ENCODE peak calls at places on chromosome 18, in eight cellular contexts. One of them, this sample, is unnamed.

GRCh38 chr18:49206717-49207116 is 253.7 kb downstream of the DYM start:
- DNase-seq in prostate gland: no peak
- DNase-seq in HCT116: no peak
- DNase-seq in K562: no peak
- DNase-seq in transverse colon: no peak
- DNase-seq in GM12878: no peak
- DNase-seq in GM23338: no peak
- DNase-seq in sigmoid colon: no peak
- DNase-seq in this sample: no peak

GRCh38 chr18:49025767-49026500 is 75.2 kb upstream of the SMAD7 start:
- DNase-seq in prostate gland: no peak
- DNase-seq in HCT116: no peak
- DNase-seq in K562: no peak
- DNase-seq in transverse colon: no peak
- DNase-seq in GM12878: no peak
- DNase-seq in GM23338: no peak
- DNase-seq in sigmoid colon: no peak
- DNase-seq in this sample: no peak

GRCh38 chr18:79523221-79523737 is 127.5 kb downstream of the NFATC1 start:
- DNase-seq in prostate gland: no peak
- DNase-seq in HCT116: no peak
- DNase-seq in K562: no peak
- DNase-seq in transverse colon: no peak
- DNase-seq in GM12878: no peak
- DNase-seq in GM23338: no peak
- DNase-seq in sigmoid colon: no peak
- DNase-seq in this sample: no peak

GRCh38 chr18:76484749-76485387 is 10.2 kb downstream of the ZNF516 start:
- DNase-seq in prostate gland: no peak
- DNase-seq in HCT116: no peak
- DNase-seq in K562: no peak
- DNase-seq in transverse colon: no peak
- DNase-seq in GM12878: no peak
- DNase-seq in GM23338: no peak
- DNase-seq in sigmoid colon: no peak
- DNase-seq in this sample: no peak

GRCh38 chr18:67410671-67411070 is 105.8 kb downstream of the DSEL start:
- DNase-seq in prostate gland: no peak
- DNase-seq in HCT116: no peak
- DNase-seq in K562: no peak
- DNase-seq in transverse colon: no peak
- DNase-seq in GM12878: no peak
- DNase-seq in GM23338: no peak
- DNase-seq in sigmoid colon: no peak
- DNase-seq in this sample: no peak

GRCh38 chr18:13159579-13159978 is 59.0 kb upstream of the LDLRAD4 start:
- DNase-seq in prostate gland: no peak
- DNase-seq in HCT116: peak
- DNase-seq in K562: peak
- DNase-seq in transverse colon: no peak
- DNase-seq in GM12878: no peak
- DNase-seq in GM23338: peak
- DNase-seq in sigmoid colon: no peak
- DNase-seq in this sample: no peak

GRCh38 chr18:30177056-30177455 is 865.5 kb downstream of the DSC3 start:
- DNase-seq in prostate gland: no peak
- DNase-seq in HCT116: no peak
- DNase-seq in K562: no peak
- DNase-seq in transverse colon: no peak
- DNase-seq in GM12878: no peak
- DNase-seq in GM23338: no peak
- DNase-seq in sigmoid colon: no peak
- DNase-seq in this sample: no peak

GRCh38 chr18:54737986-54738385 is 90.3 kb upstream of the RAB27B start:
- DNase-seq in prostate gland: no peak
- DNase-seq in HCT116: no peak
- DNase-seq in K562: no peak
- DNase-seq in transverse colon: no peak
- DNase-seq in GM12878: no peak
- DNase-seq in GM23338: no peak
- DNase-seq in sigmoid colon: no peak
- DNase-seq in this sample: no peak

GRCh38 chr18:70423988-70424387 is 135.1 kb downstream of the SOCS6 start:
- DNase-seq in prostate gland: peak
- DNase-seq in HCT116: peak
- DNase-seq in K562: no peak
- DNase-seq in transverse colon: peak
- DNase-seq in GM12878: no peak
- DNase-seq in GM23338: no peak
- DNase-seq in sigmoid colon: no peak
- DNase-seq in this sample: no peak

GRCh38 chr18:12254137-12254819 is at the start of gene CIDEA:
- DNase-seq in prostate gland: no peak
- DNase-seq in HCT116: no peak
- DNase-seq in K562: peak
- DNase-seq in transverse colon: no peak
- DNase-seq in GM12878: no peak
- DNase-seq in GM23338: peak
- DNase-seq in sigmoid colon: no peak
- DNase-seq in this sample: peak

GRCh38 chr18:51273435-51273834 is 76.0 kb upstream of the MEX3C start:
- DNase-seq in prostate gland: no peak
- DNase-seq in HCT116: no peak
- DNase-seq in K562: no peak
- DNase-seq in transverse colon: no peak
- DNase-seq in GM12878: no peak
- DNase-seq in GM23338: no peak
- DNase-seq in sigmoid colon: no peak
- DNase-seq in this sample: no peak

GRCh38 chr18:77495079-77495478 is 245.4 kb downstream of the GALR1 start:
- DNase-seq in prostate gland: no peak
- DNase-seq in HCT116: no peak
- DNase-seq in K562: no peak
- DNase-seq in transverse colon: no peak
- DNase-seq in GM12878: no peak
- DNase-seq in GM23338: no peak
- DNase-seq in sigmoid colon: no peak
- DNase-seq in this sample: no peak

GRCh38 chr18:63443820-63444219 is 21.5 kb upstream of the VPS4B start:
- DNase-seq in prostate gland: no peak
- DNase-seq in HCT116: no peak
- DNase-seq in K562: no peak
- DNase-seq in transverse colon: no peak
- DNase-seq in GM12878: no peak
- DNase-seq in GM23338: no peak
- DNase-seq in sigmoid colon: no peak
- DNase-seq in this sample: no peak

GRCh38 chr18:56421641-56422040 is 216.8 kb downstream of the TXNL1 start:
- DNase-seq in prostate gland: no peak
- DNase-seq in HCT116: no peak
- DNase-seq in K562: no peak
- DNase-seq in transverse colon: no peak
- DNase-seq in GM12878: no peak
- DNase-seq in GM23338: no peak
- DNase-seq in sigmoid colon: no peak
- DNase-seq in this sample: no peak
- TF ChIP-seq POLR2AphosphoS5 in prostate gland: no peak
- TF ChIP-seq POLR2AphosphoS5 in HCT116: no peak
- TF ChIP-seq POLR2AphosphoS5 in K562: no peak
- TF ChIP-seq POLR2AphosphoS5 in transverse colon: no peak
- TF ChIP-seq POLR2AphosphoS5 in GM12878: no peak
- TF ChIP-seq POLR2AphosphoS5 in GM23338: no peak
- TF ChIP-seq POLR2AphosphoS5 in sigmoid colon: no peak
- TF ChIP-seq POLR2AphosphoS5 in this sample: no peak

GRCh38 chr18:56139372-56139771 is 499.0 kb downstream of the TXNL1 start:
- DNase-seq in prostate gland: no peak
- DNase-seq in HCT116: no peak
- DNase-seq in K562: no peak
- DNase-seq in transverse colon: no peak
- DNase-seq in GM12878: no peak
- DNase-seq in GM23338: no peak
- DNase-seq in sigmoid colon: no peak
- DNase-seq in this sample: no peak
- H3K27ac ChIP-seq in prostate gland: peak
- H3K27ac ChIP-seq in HCT116: no peak
- H3K27ac ChIP-seq in K562: no peak
- H3K27ac ChIP-seq in transverse colon: peak
- H3K27ac ChIP-seq in GM12878: no peak
- H3K27ac ChIP-seq in GM23338: no peak
- H3K27ac ChIP-seq in sigmoid colon: peak
- H3K27ac ChIP-seq in this sample: peak

GRCh38 chr18:23981369-23981768 is 33.2 kb upstream of the TTC39C start:
- DNase-seq in prostate gland: no peak
- DNase-seq in HCT116: no peak
- DNase-seq in K562: no peak
- DNase-seq in transverse colon: no peak
- DNase-seq in GM12878: peak
- DNase-seq in GM23338: no peak
- DNase-seq in sigmoid colon: no peak
- DNase-seq in this sample: no peak

GRCh38 chr18:23986610-23987359 is 27.8 kb upstream of the TTC39C start:
- DNase-seq in prostate gland: no peak
- DNase-seq in HCT116: no peak
- DNase-seq in K562: no peak
- DNase-seq in transverse colon: no peak
- DNase-seq in GM12878: no peak
- DNase-seq in GM23338: no peak
- DNase-seq in sigmoid colon: no peak
- DNase-seq in this sample: no peak

GRCh38 chr18:23977709-23978483 is 36.7 kb upstream of the TTC39C start:
- DNase-seq in prostate gland: no peak
- DNase-seq in HCT116: no peak
- DNase-seq in K562: no peak
- DNase-seq in transverse colon: no peak
- DNase-seq in GM12878: no peak
- DNase-seq in GM23338: no peak
- DNase-seq in sigmoid colon: no peak
- DNase-seq in this sample: no peak

GRCh38 chr18:23977103-23977502 is 37.5 kb upstream of the TTC39C start:
- DNase-seq in prostate gland: no peak
- DNase-seq in HCT116: no peak
- DNase-seq in K562: no peak
- DNase-seq in transverse colon: no peak
- DNase-seq in GM12878: no peak
- DNase-seq in GM23338: no peak
- DNase-seq in sigmoid colon: no peak
- DNase-seq in this sample: no peak

DNA sequence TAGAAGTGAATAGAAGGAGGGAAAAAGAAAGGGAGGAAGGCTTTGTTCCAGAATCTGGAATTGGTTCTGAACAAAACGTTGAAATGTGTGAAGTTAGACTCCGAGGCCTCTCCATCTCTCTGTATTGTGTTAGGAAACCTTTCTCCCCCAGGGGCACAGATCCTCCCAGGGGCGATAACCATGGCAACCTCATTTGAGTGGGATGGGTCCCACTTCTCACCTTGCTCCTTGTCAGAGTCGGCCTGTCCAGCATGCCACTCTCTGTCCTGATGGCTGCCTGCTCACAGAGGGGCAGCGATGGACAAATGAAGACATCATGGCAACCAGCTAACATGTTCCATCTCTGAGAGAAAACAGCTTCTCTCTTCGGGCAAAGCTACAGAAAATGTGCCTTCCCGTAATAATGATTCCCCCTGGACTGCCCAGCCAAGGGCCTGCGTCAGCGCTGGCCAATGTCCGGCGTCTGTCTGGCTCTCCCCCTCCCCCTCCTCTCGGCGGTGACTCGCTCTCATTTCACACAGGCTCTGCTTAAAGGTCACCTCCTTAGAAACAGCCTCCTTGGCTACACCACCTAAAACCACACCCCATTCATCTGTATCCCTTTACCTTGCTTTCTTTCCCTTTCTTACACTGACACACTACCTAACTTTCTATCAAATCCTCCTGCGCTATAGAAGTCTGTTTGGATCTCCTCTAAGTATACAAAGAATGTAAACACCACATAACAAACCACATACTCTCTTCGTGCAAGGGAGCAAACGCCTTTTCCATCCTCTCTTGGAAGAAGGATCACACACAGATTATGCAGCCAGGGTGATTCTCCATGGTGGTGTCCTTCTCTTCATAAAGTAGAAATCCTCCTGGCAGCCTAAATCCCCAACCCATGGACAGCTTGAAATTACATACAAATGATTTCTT is 32.1 kb upstream of the TTC39C start:
- DNase-seq in prostate gland: no peak
- DNase-seq in HCT116: no peak
- DNase-seq in K562: no peak
- DNase-seq in transverse colon: peak
- DNase-seq in GM12878: no peak
- DNase-seq in GM23338: peak
- DNase-seq in sigmoid colon: peak
- DNase-seq in this sample: no peak
- TF ChIP-seq POLR2AphosphoS5 in prostate gland: no peak
- TF ChIP-seq POLR2AphosphoS5 in HCT116: no peak
- TF ChIP-seq POLR2AphosphoS5 in K562: no peak
- TF ChIP-seq POLR2AphosphoS5 in transverse colon: peak
- TF ChIP-seq POLR2AphosphoS5 in GM12878: no peak
- TF ChIP-seq POLR2AphosphoS5 in GM23338: no peak
- TF ChIP-seq POLR2AphosphoS5 in sigmoid colon: peak
- TF ChIP-seq POLR2AphosphoS5 in this sample: peak

GRCh38 chr18:46068763-46069162 is 3.3 kb downstream of the PSTPIP2 start:
- DNase-seq in prostate gland: peak
- DNase-seq in HCT116: no peak
- DNase-seq in K562: no peak
- DNase-seq in transverse colon: no peak
- DNase-seq in GM12878: no peak
- DNase-seq in GM23338: no peak
- DNase-seq in sigmoid colon: no peak
- DNase-seq in this sample: no peak

GRCh38 chr18:46070683-46071614 is 1.1 kb downstream of the PSTPIP2 start:
- DNase-seq in prostate gland: no peak
- DNase-seq in HCT116: no peak
- DNase-seq in K562: no peak
- DNase-seq in transverse colon: no peak
- DNase-seq in GM12878: no peak
- DNase-seq in GM23338: peak
- DNase-seq in sigmoid colon: peak
- DNase-seq in this sample: no peak

GRCh38 chr18:46070232-46070631 is 1.8 kb downstream of the PSTPIP2 start:
- DNase-seq in prostate gland: no peak
- DNase-seq in HCT116: no peak
- DNase-seq in K562: no peak
- DNase-seq in transverse colon: no peak
- DNase-seq in GM12878: no peak
- DNase-seq in GM23338: no peak
- DNase-seq in sigmoid colon: no peak
- DNase-seq in this sample: peak

GRCh38 chr18:46067431-46068007 is 4.5 kb downstream of the PSTPIP2 start:
- DNase-seq in prostate gland: peak
- DNase-seq in HCT116: peak
- DNase-seq in K562: no peak
- DNase-seq in transverse colon: no peak
- DNase-seq in GM12878: no peak
- DNase-seq in GM23338: peak
- DNase-seq in sigmoid colon: no peak
- DNase-seq in this sample: no peak

DNA sequence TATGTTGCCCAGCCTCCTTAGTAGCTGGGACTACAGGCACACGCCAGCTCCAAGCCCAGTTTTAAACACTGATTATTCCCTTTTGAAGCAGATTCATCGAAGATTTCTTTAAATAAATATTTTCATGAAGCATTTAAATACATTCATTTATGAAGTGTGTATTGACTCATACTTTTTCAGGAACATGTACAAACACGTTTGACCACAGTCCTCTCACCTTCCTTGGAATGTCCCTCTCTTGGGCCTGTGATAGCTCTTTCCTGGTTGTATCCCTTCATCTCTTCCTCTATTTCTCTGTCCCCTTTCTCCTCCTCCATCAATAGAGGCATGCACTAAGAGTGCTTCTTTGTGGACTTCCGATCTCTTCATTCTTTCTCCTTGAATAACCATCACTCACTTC is 2.5 kb downstream of the PSTPIP2 start:
- DNase-seq in prostate gland: no peak
- DNase-seq in HCT116: no peak
- DNase-seq in K562: no peak
- DNase-seq in transverse colon: no peak
- DNase-seq in GM12878: no peak
- DNase-seq in GM23338: no peak
- DNase-seq in sigmoid colon: no peak
- DNase-seq in this sample: no peak
- H3K27ac ChIP-seq in prostate gland: peak
- H3K27ac ChIP-seq in HCT116: no peak
- H3K27ac ChIP-seq in K562: no peak
- H3K27ac ChIP-seq in transverse colon: no peak
- H3K27ac ChIP-seq in GM12878: peak
- H3K27ac ChIP-seq in GM23338: no peak
- H3K27ac ChIP-seq in sigmoid colon: no peak
- H3K27ac ChIP-seq in this sample: peak